ENCODE peak calls at places on chromosome 15, in seven cellular contexts. J is HL-60, Y is heart right ventricle, T is left ventricle myocardium inferior, L is uterus, C is tibial nerve, Q is GM23248. G is an unnamed sample. For H3K27me3, the result is how much of the 10 kb centered on the place peaks cover.

GRCh38 chr15:78605201-78605600 is 15.6 kb downstream of the CHRNA3 start:
- DNase-seq in J (no peak), Y (no peak), T (no peak), L (no peak), C (no peak), Q (no peak), G (no peak)

GRCh38 chr15:82768414-82769081 is 37.3 kb downstream of the FSD2 start:
- DNase-seq in J (no peak), Y (no peak), T (no peak), L (no peak), C (no peak), Q (peak), G (no peak)

GRCh38 chr15:65772909-65773308 is 19.2 kb downstream of the DENND4A start:
- DNase-seq in J (peak), Y (no peak), T (no peak), L (no peak), C (no peak), Q (no peak), G (no peak)

GRCh38 chr15:64713592-64713991 is 61.8 kb downstream of the RBPMS2 start:
- DNase-seq in J (no peak), Y (no peak), T (no peak), L (no peak), C (no peak), Q (no peak), G (no peak)

GRCh38 chr15:87827126-87827525 is 429.4 kb downstream of the NTRK3 start:
- DNase-seq in J (no peak), Y (no peak), T (no peak), L (no peak), C (no peak), Q (peak), G (no peak)

GRCh38 chr15:92907880-92908279 is 7.8 kb downstream of the CHD2 start:
- DNase-seq in J (no peak), Y (no peak), T (no peak), L (peak), C (no peak), Q (peak), G (peak)

GRCh38 chr15:82098674-82099073 is 52.9 kb upstream of the MEX3B start:
- DNase-seq in J (no peak), Y (no peak), T (no peak), L (no peak), C (no peak), Q (no peak), G (no peak)

GRCh38 chr15:79046691-79047404 is 43.7 kb downstream of the RASGRF1 start:
- DNase-seq in J (no peak), Y (no peak), T (no peak), L (no peak), C (no peak), Q (no peak), G (no peak)

GRCh38 chr15:52678036-52678467 is 1.1 kb downstream of the ATOSA start:
- DNase-seq in J (peak), Y (peak), T (peak), L (peak), C (peak), Q (peak), G (no peak)

GRCh38 chr15:92425578-92426225 is 32.0 kb downstream of the ST8SIA2 start:
- DNase-seq in J (no peak), Y (no peak), T (no peak), L (no peak), C (no peak), Q (no peak), G (no peak)

GRCh38 chr15:31326729-31327673 is at the start of gene KLF13:
- DNase-seq in J (no peak), Y (peak), T (peak), L (no peak), C (peak), Q (peak), G (peak)

GRCh38 chr15:73727330-73728018 is 25.7 kb downstream of the INSYN1 start:
- DNase-seq in J (no peak), Y (no peak), T (peak), L (no peak), C (no peak), Q (peak), G (no peak)

GRCh38 chr15:98941595-98942255 is 65.9 kb downstream of the PGPEP1L start:
- DNase-seq in J (no peak), Y (no peak), T (no peak), L (no peak), C (no peak), Q (no peak), G (no peak)

GRCh38 chr15:31758126-31758525 is 272.2 kb upstream of the CHRNA7 start:
- DNase-seq in J (peak), Y (peak), T (peak), L (no peak), C (peak), Q (peak), G (peak)

GRCh38 chr15:52052076-52052935 is 33.3 kb downstream of the MAPK6 start:
- DNase-seq in J (peak), Y (no peak), T (no peak), L (no peak), C (no peak), Q (no peak), G (no peak)

GRCh38 chr15:50003786-50004334 is 115.2 kb downstream of the ATP8B4 start:
- DNase-seq in J (peak), Y (peak), T (peak), L (peak), C (peak), Q (peak), G (peak)

GRCh38 chr15:72852268-72852667 is 68.7 kb upstream of the ADPGK start:
- DNase-seq in J (no peak), Y (peak), T (peak), L (no peak), C (no peak), Q (no peak), G (no peak)

GRCh38 chr15:57133127-57133968 is 214.9 kb downstream of the TCF12 start:
- DNase-seq in J (no peak), Y (no peak), T (no peak), L (no peak), C (no peak), Q (no peak), G (peak)

GRCh38 chr15:30042556-30042955 is 40.2 kb upstream of the GOLGA8J start:
- DNase-seq in J (no peak), Y (no peak), T (no peak), L (no peak), C (no peak), Q (no peak), G (no peak)

GRCh38 chr15:36175781-36176211 is 403.6 kb upstream of the CDIN1 start:
- DNase-seq in J (no peak), Y (no peak), T (no peak), L (no peak), C (no peak), Q (no peak), G (no peak)

GRCh38 chr15:40282870-40283614 is at the start of gene ANKRD63:
- DNase-seq in J (peak), Y (no peak), T (no peak), L (no peak), C (no peak), Q (peak), G (no peak)

DNA sequence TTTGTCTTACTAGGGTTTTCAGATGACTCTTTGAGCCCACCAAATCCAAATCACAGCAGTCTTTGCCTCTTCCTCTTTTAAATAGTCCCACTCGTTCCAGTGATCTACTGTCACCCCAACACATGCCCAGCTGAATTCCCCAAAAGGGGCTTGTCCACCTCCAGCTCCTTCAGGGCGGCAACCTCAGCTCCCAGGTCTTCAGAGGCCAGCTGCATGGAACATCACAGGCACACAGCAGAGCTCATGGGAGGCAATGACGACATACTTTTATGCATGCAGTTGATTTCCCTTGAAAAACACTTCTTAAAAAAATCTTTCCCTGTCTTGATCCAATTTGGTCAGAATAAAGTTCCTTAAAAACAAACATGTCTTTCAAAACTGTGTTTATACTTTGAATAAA is 244.3 kb upstream of the NR2F2 start:
- DNase-seq in J (no peak), Y (no peak), T (no peak), L (no peak), C (no peak), Q (no peak), G (no peak)
- H3K27me3 ChIP-seq in J (under half), Y (under half), T (under half), L (under half), C (under half), Q (under half), G (under half)

DNA sequence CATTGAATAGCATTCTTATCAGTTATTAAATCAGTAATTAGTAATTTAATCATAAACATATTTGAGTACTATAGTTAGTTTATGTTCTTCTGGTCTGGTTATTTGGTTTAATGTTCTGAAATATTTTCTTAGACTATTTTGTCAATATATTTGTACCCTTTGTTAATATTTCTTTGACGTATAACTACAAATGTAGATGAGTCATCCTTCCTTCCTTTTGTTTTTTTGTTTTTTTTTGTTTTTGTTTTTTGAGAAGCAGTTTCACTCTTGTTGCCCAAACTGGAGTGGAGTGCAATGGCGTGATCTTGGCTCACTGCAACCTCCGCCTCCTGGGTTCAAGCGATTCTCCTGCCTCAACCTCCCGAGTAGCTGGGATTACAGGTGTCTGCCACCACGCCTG is 17.4 kb upstream of the EIF3J start:
- DNase-seq in J (no peak), Y (no peak), T (no peak), L (no peak), C (no peak), Q (no peak), G (no peak)
- H3K27ac ChIP-seq in J (no peak), Y (no peak), T (no peak), L (no peak), C (no peak), Q (no peak), G (no peak)

GRCh38 chr15:100158368-100158767 is 183.4 kb downstream of the ADAMTS17 start:
- DNase-seq in J (no peak), Y (no peak), T (no peak), L (no peak), C (no peak), Q (no peak), G (no peak)

GRCh38 chr15:100156201-100156600 is 185.6 kb downstream of the ADAMTS17 start:
- DNase-seq in J (no peak), Y (no peak), T (no peak), L (no peak), C (no peak), Q (no peak), G (no peak)

GRCh38 chr15:100160953-100161352 is 180.8 kb downstream of the ADAMTS17 start:
- DNase-seq in J (no peak), Y (no peak), T (no peak), L (no peak), C (no peak), Q (no peak), G (no peak)

GRCh38 chr15:100163961-100164360 is 177.8 kb downstream of the ADAMTS17 start:
- DNase-seq in J (no peak), Y (no peak), T (no peak), L (no peak), C (no peak), Q (no peak), G (no peak)

GRCh38 chr15:100159436-100159835 is 182.3 kb downstream of the ADAMTS17 start:
- DNase-seq in J (no peak), Y (no peak), T (no peak), L (no peak), C (no peak), Q (no peak), G (no peak)
- H3K4me3 ChIP-seq in J (no peak), Y (no peak), T (no peak), L (no peak), C (no peak), Q (no peak), G (no peak)

DNA sequence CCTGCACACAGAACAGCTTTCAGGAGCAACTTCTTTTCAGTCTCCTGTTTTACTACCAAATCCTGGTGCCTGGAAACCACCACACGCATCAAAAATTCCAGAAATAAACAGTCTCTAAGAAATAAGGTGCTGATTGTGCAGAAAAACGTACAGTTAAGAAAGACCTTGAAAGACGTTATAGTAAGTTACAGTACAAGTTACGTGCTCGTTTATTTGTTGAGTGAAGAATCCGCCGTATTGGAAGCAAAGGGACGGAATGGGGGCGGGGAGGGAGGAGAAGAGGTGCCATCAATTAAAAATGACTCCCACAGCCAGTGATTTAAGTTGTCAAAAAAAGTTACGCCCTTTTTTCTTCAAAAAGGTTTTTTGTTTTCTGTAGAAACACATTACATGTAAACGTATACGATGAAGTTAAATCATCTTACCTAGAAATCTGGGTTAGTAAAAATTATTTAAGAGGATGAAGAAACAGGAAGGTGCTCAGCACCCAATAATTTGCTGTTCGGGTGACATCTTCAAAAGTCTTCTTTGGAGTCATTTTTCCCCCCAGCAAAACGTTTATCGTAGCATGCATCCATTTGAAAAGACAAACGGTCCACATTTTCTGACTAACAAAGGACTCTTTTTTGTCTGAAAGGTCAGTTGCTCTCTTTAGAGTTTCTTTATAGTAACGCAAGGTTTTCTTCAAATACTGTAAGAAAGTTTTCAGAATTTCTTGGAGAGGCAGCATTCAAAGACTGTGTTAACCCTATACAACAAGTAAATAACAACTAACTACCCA is 782 bp upstream of the UACA start:
- DNase-seq in J (no peak), Y (no peak), T (no peak), L (no peak), C (no peak), Q (no peak), G (no peak)
- H3K27me3 ChIP-seq in J (under half), Y (under half), T (under half), L (under half), C (under half), Q (under half), G (under half)

G was measured in dorsolateral prefrontal cortex.